ENCODE peak calls at places on chromosomes 13 and 19, in five cellular contexts. One of them, this sample, is unnamed.

GRCh38 chr19:55146648-55147218 is 2.3 kb downstream of the TNNT1 start:
- DNase-seq in H9: peak; percentile 95
- DNase-seq in pancreas: no peak
- DNase-seq in left ventricle myocardium inferior: no peak
- DNase-seq in K562: peak; percentile 94
- DNase-seq in this sample: no peak

GRCh38 chr13:30739646-30740642 is 4.6 kb downstream of the ALOX5AP start:
- DNase-seq in H9: no peak
- DNase-seq in pancreas: no peak
- DNase-seq in left ventricle myocardium inferior: no peak
- DNase-seq in K562: peak; percentile 8
- DNase-seq in this sample: no peak

GRCh38 chr19:8478605-8479004 is 23.8 kb downstream of the PRAM1 start:
- DNase-seq in H9: no peak
- DNase-seq in pancreas: no peak
- DNase-seq in left ventricle myocardium inferior: no peak
- DNase-seq in K562: no peak
- DNase-seq in this sample: no peak

GRCh38 chr19:58440556-58440955 is 603 bp upstream of the ZNF132 start:
- DNase-seq in H9: no peak
- DNase-seq in pancreas: no peak
- DNase-seq in left ventricle myocardium inferior: no peak
- DNase-seq in K562: no peak
- DNase-seq in this sample: no peak

GRCh38 chr13:33775339-33776108 is 42.4 kb upstream of the RFC3 start:
- DNase-seq in H9: no peak
- DNase-seq in pancreas: no peak
- DNase-seq in left ventricle myocardium inferior: no peak
- DNase-seq in K562: no peak
- DNase-seq in this sample: no peak

GRCh38 chr19:19258589-19259338 is 14.3 kb downstream of the TM6SF2 start:
- DNase-seq in H9: no peak
- DNase-seq in pancreas: no peak
- DNase-seq in left ventricle myocardium inferior: no peak
- DNase-seq in K562: no peak
- DNase-seq in this sample: no peak

GRCh38 chr13:45180303-45180702 is 20.5 kb downstream of the KCTD4 start:
- DNase-seq in H9: no peak
- DNase-seq in pancreas: no peak
- DNase-seq in left ventricle myocardium inferior: no peak
- DNase-seq in K562: no peak
- DNase-seq in this sample: no peak

GRCh38 chr13:99085139-99085845 is 107.4 kb upstream of the DOCK9 start:
- DNase-seq in H9: peak; percentile 41
- DNase-seq in pancreas: no peak
- DNase-seq in left ventricle myocardium inferior: no peak
- DNase-seq in K562: peak; percentile 21
- DNase-seq in this sample: no peak

GRCh38 chr19:18419195-18419698 is at the start of gene SSBP4:
- DNase-seq in H9: no peak
- DNase-seq in pancreas: peak; percentile 89
- DNase-seq in left ventricle myocardium inferior: peak; percentile 81
- DNase-seq in K562: peak; percentile 93
- DNase-seq in this sample: peak; percentile 74

GRCh38 chr19:17560205-17560595 is 4.8 kb downstream of the COLGALT1 start:
- DNase-seq in H9: no peak
- DNase-seq in pancreas: no peak
- DNase-seq in left ventricle myocardium inferior: no peak
- DNase-seq in K562: no peak
- DNase-seq in this sample: peak; percentile 86

GRCh38 chr13:111228262-111229144 is 91.9 kb upstream of the TEX29 start:
- DNase-seq in H9: no peak
- DNase-seq in pancreas: no peak
- DNase-seq in left ventricle myocardium inferior: no peak
- DNase-seq in K562: no peak
- DNase-seq in this sample: no peak

GRCh38 chr13:42279080-42279479 is 7.1 kb downstream of the AKAP11 start:
- DNase-seq in H9: no peak
- DNase-seq in pancreas: no peak
- DNase-seq in left ventricle myocardium inferior: no peak
- DNase-seq in K562: no peak
- DNase-seq in this sample: no peak

GRCh38 chr13:73417012-73417615 is 358.3 kb downstream of the KLF5 start:
- DNase-seq in H9: no peak
- DNase-seq in pancreas: no peak
- DNase-seq in left ventricle myocardium inferior: no peak
- DNase-seq in K562: peak; percentile 32
- DNase-seq in this sample: no peak

GRCh38 chr13:98766716-98767115 is 14.2 kb upstream of the SLC15A1 start:
- DNase-seq in H9: no peak
- DNase-seq in pancreas: no peak
- DNase-seq in left ventricle myocardium inferior: no peak
- DNase-seq in K562: no peak
- DNase-seq in this sample: no peak

GRCh38 chr13:111046590-111047141 is 68.4 kb upstream of the ARHGEF7 start:
- DNase-seq in H9: no peak
- DNase-seq in pancreas: no peak
- DNase-seq in left ventricle myocardium inferior: no peak
- DNase-seq in K562: peak; percentile 73
- DNase-seq in this sample: no peak

GRCh38 chr19:41297628-41298326 is 12.2 kb upstream of the CCDC97 start:
- DNase-seq in H9: no peak
- DNase-seq in pancreas: no peak
- DNase-seq in left ventricle myocardium inferior: no peak
- DNase-seq in K562: no peak
- DNase-seq in this sample: no peak
- H3K4me1 ChIP-seq in H9: no peaks in the 10 kb centered on the region
- H3K4me1 ChIP-seq in pancreas: no peaks in the 10 kb centered on the region
- H3K4me1 ChIP-seq in left ventricle myocardium inferior: peaks cover 66% of the 10 kb centered on the region
- H3K4me1 ChIP-seq in K562: no peaks in the 10 kb centered on the region
- H3K4me1 ChIP-seq in this sample: peaks cover 45% of the 10 kb centered on the region

DNA sequence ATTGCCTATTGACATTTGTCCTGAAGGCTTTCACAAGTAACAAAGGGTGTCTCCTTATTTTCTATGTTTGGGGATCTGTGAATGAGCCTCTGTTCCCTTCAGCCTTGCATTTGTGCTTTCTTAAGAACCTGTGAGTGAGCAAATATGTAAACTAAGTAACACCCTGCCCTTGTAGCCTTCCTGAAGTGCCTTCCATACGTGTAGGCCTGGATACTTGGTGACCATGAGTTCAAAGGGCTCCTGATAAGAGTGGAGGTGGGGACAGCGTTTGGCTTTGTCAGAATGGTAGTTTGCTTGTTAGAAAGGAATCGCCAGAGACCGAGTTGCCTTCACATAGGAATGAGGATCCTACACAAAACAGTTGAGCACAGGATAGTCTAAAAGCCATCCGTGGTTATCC is 14.5 kb upstream of the CCDC97 start:
- DNase-seq in H9: no peak
- DNase-seq in pancreas: no peak
- DNase-seq in left ventricle myocardium inferior: no peak
- DNase-seq in K562: no peak
- DNase-seq in this sample: no peak
- H3K27ac ChIP-seq in H9: no peak overlapping the region
- H3K27ac ChIP-seq in pancreas: no peak overlapping the region
- H3K27ac ChIP-seq in left ventricle myocardium inferior: no peak overlapping the region
- H3K27ac ChIP-seq in K562: no peak overlapping the region
- H3K27ac ChIP-seq in this sample: peak overlapping the region; percentile 77

DNA sequence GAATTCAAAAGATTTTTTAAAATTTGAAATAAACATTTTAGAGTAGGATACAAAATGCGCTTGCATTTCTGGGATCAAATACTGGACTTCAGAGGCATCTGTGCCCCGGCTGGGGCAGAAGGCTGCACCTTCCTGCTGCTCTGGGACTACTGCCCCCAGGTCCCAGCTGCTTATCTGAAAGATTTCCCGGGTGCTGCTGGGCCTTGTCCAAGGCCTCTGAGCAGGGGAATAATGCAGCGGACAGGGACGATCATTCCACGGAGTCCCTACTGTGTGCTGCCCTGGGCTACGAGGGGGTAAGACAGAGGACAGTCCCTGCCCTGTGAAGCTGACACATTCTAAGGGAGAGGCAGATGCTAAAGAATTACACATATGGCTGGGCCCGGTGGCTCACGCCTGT is 33.1 kb upstream of the NCCRP1 start:
- DNase-seq in H9: no peak
- DNase-seq in pancreas: peak; percentile 60
- DNase-seq in left ventricle myocardium inferior: no peak
- DNase-seq in K562: no peak
- DNase-seq in this sample: no peak
- H3K4me1 ChIP-seq in H9: no peaks in the 10 kb centered on the region
- H3K4me1 ChIP-seq in pancreas: peaks cover 35% of the 10 kb centered on the region
- H3K4me1 ChIP-seq in left ventricle myocardium inferior: peaks cover 21% of the 10 kb centered on the region
- H3K4me1 ChIP-seq in K562: peaks cover 43% of the 10 kb centered on the region
- H3K4me1 ChIP-seq in this sample: peaks cover 11% of the 10 kb centered on the region

DNA sequence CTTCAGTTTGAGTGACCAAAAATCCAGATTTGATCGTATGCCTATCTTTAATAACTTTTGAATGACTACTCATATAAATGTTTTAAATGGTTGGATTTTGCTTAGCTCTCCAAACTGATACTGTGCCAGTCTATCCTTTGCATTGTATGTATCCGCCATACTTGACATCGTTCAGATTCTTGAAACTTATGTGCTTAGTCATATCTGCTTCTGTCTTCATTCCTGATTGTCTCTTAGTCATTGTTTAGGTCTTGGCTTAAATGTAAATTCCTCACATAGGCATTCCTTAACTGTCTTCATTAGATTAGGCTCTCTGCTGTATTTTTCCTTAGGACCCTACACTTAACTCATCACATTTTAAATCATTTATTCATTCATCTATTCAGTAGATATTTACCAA is 126.0 kb downstream of the PCCA start:
- DNase-seq in H9: no peak
- DNase-seq in pancreas: no peak
- DNase-seq in left ventricle myocardium inferior: no peak
- DNase-seq in K562: no peak
- DNase-seq in this sample: no peak
- H3K27ac ChIP-seq in H9: no peak overlapping the region
- H3K27ac ChIP-seq in pancreas: no peak overlapping the region
- H3K27ac ChIP-seq in left ventricle myocardium inferior: no peak overlapping the region
- H3K27ac ChIP-seq in K562: no peak overlapping the region
- H3K27ac ChIP-seq in this sample: no peak overlapping the region

GRCh38 chr19:13484141-13484540 is 22.1 kb downstream of the CACNA1A start:
- DNase-seq in H9: no peak
- DNase-seq in pancreas: no peak
- DNase-seq in left ventricle myocardium inferior: no peak
- DNase-seq in K562: no peak
- DNase-seq in this sample: no peak
- H3K4me1 ChIP-seq in H9: no peaks in the 10 kb centered on the region
- H3K4me1 ChIP-seq in pancreas: no peaks in the 10 kb centered on the region
- H3K4me1 ChIP-seq in left ventricle myocardium inferior: no peaks in the 10 kb centered on the region
- H3K4me1 ChIP-seq in K562: no peaks in the 10 kb centered on the region
- H3K4me1 ChIP-seq in this sample: no peaks in the 10 kb centered on the region

GRCh38 chr13:27362064-27362751 is 62.2 kb upstream of the GTF3A start:
- DNase-seq in H9: peak; percentile 93
- DNase-seq in pancreas: peak; percentile 96
- DNase-seq in left ventricle myocardium inferior: peak; percentile 83
- DNase-seq in K562: peak; percentile 82
- DNase-seq in this sample: peak; percentile 97
- H3K27ac ChIP-seq in H9: no peak overlapping the region
- H3K27ac ChIP-seq in pancreas: peak overlapping the region; percentile 59
- H3K27ac ChIP-seq in left ventricle myocardium inferior: no peak overlapping the region
- H3K27ac ChIP-seq in K562: no peak overlapping the region
- H3K27ac ChIP-seq in this sample: no peak overlapping the region

GRCh38 chr13:113411216-113412023 is 41.9 kb downstream of the ADPRHL1 start:
- DNase-seq in H9: no peak
- DNase-seq in pancreas: peak; percentile 51
- DNase-seq in left ventricle myocardium inferior: peak; percentile 79
- DNase-seq in K562: no peak
- DNase-seq in this sample: peak; percentile 54
- H3K4me1 ChIP-seq in H9: no peaks in the 10 kb centered on the region
- H3K4me1 ChIP-seq in pancreas: no peaks in the 10 kb centered on the region
- H3K4me1 ChIP-seq in left ventricle myocardium inferior: peaks cover 73% of the 10 kb centered on the region
- H3K4me1 ChIP-seq in K562: peaks cover 24% of the 10 kb centered on the region
- H3K4me1 ChIP-seq in this sample: peaks cover 6% of the 10 kb centered on the region

GRCh38 chr13:109606404-109607028 is 179.9 kb downstream of the IRS2 start:
- DNase-seq in H9: no peak
- DNase-seq in pancreas: no peak
- DNase-seq in left ventricle myocardium inferior: no peak
- DNase-seq in K562: no peak
- DNase-seq in this sample: no peak
- H3K27ac ChIP-seq in H9: no peak overlapping the region
- H3K27ac ChIP-seq in pancreas: no peak overlapping the region
- H3K27ac ChIP-seq in left ventricle myocardium inferior: no peak overlapping the region
- H3K27ac ChIP-seq in K562: no peak overlapping the region
- H3K27ac ChIP-seq in this sample: no peak overlapping the region

GRCh38 chr19:53900191-53900860 is 8.8 kb upstream of the CACNG7 start:
- DNase-seq in H9: no peak
- DNase-seq in pancreas: no peak
- DNase-seq in left ventricle myocardium inferior: no peak
- DNase-seq in K562: no peak
- DNase-seq in this sample: no peak
- H3K4me1 ChIP-seq in H9: peaks cover 6% of the 10 kb centered on the region
- H3K4me1 ChIP-seq in pancreas: no peaks in the 10 kb centered on the region
- H3K4me1 ChIP-seq in left ventricle myocardium inferior: no peaks in the 10 kb centered on the region
- H3K4me1 ChIP-seq in K562: peaks cover 14% of the 10 kb centered on the region
- H3K4me1 ChIP-seq in this sample: no peaks in the 10 kb centered on the region

GRCh38 chr19:44735011-44735410 is 13.5 kb upstream of the BCL3 start:
- DNase-seq in H9: no peak
- DNase-seq in pancreas: no peak
- DNase-seq in left ventricle myocardium inferior: no peak
- DNase-seq in K562: no peak
- DNase-seq in this sample: no peak
- H3K27ac ChIP-seq in H9: no peak overlapping the region
- H3K27ac ChIP-seq in pancreas: no peak overlapping the region
- H3K27ac ChIP-seq in left ventricle myocardium inferior: no peak overlapping the region
- H3K27ac ChIP-seq in K562: no peak overlapping the region
- H3K27ac ChIP-seq in this sample: no peak overlapping the region

This sample was measured in left lung.